ENCODE peak calls at places on chromosomes 16 and 17, in eight cellular contexts. One of them, this sample, is unnamed. For H3K9me3, the result is how much of the 10 kb centered on the place peaks cover.

GRCh38 chr16:28180660-28181556 is 30.9 kb downstream of the XPO6 start:
- DNase-seq in OCI-LY7: no peak
- DNase-seq in right lobe of liver: no peak
- DNase-seq in tibial artery: no peak
- DNase-seq in fibroblast of lung: peak
- DNase-seq in SK-N-SH: no peak
- DNase-seq in spleen: no peak
- DNase-seq in prostate gland: no peak
- DNase-seq in this sample: no peak

GRCh38 chr16:78693496-78693895 is 594.0 kb downstream of the WWOX start:
- DNase-seq in OCI-LY7: no peak
- DNase-seq in right lobe of liver: no peak
- DNase-seq in tibial artery: no peak
- DNase-seq in fibroblast of lung: no peak
- DNase-seq in SK-N-SH: no peak
- DNase-seq in spleen: no peak
- DNase-seq in prostate gland: no peak
- DNase-seq in this sample: no peak

GRCh38 chr16:11824362-11824761 is 27.0 kb downstream of the RSL1D1 start:
- DNase-seq in OCI-LY7: no peak
- DNase-seq in right lobe of liver: no peak
- DNase-seq in tibial artery: peak
- DNase-seq in fibroblast of lung: no peak
- DNase-seq in SK-N-SH: no peak
- DNase-seq in spleen: peak
- DNase-seq in prostate gland: no peak
- DNase-seq in this sample: no peak

GRCh38 chr16:79536958-79537357 is 63.6 kb downstream of the MAF start:
- DNase-seq in OCI-LY7: no peak
- DNase-seq in right lobe of liver: no peak
- DNase-seq in tibial artery: no peak
- DNase-seq in fibroblast of lung: no peak
- DNase-seq in SK-N-SH: no peak
- DNase-seq in spleen: no peak
- DNase-seq in prostate gland: no peak
- DNase-seq in this sample: no peak

GRCh38 chr17:9907131-9907530 is 2.1 kb upstream of the RCVRN start:
- DNase-seq in OCI-LY7: no peak
- DNase-seq in right lobe of liver: no peak
- DNase-seq in tibial artery: peak
- DNase-seq in fibroblast of lung: no peak
- DNase-seq in SK-N-SH: no peak
- DNase-seq in spleen: peak
- DNase-seq in prostate gland: no peak
- DNase-seq in this sample: no peak

GRCh38 chr16:87627542-87628245 is 25.4 kb downstream of the JPH3 start:
- DNase-seq in OCI-LY7: no peak
- DNase-seq in right lobe of liver: no peak
- DNase-seq in tibial artery: no peak
- DNase-seq in fibroblast of lung: no peak
- DNase-seq in SK-N-SH: no peak
- DNase-seq in spleen: no peak
- DNase-seq in prostate gland: no peak
- DNase-seq in this sample: no peak

GRCh38 chr16:81610144-81610842 is 165.7 kb downstream of the CMIP start:
- DNase-seq in OCI-LY7: no peak
- DNase-seq in right lobe of liver: peak
- DNase-seq in tibial artery: peak
- DNase-seq in fibroblast of lung: peak
- DNase-seq in SK-N-SH: peak
- DNase-seq in spleen: no peak
- DNase-seq in prostate gland: peak
- DNase-seq in this sample: no peak

GRCh38 chr17:48624544-48625501 is 1.3 kb downstream of the HOXB9 start:
- DNase-seq in OCI-LY7: no peak
- DNase-seq in right lobe of liver: no peak
- DNase-seq in tibial artery: no peak
- DNase-seq in fibroblast of lung: no peak
- DNase-seq in SK-N-SH: peak
- DNase-seq in spleen: no peak
- DNase-seq in prostate gland: no peak
- DNase-seq in this sample: no peak

GRCh38 chr17:28008526-28008925 is 34.0 kb upstream of the NLK start:
- DNase-seq in OCI-LY7: peak
- DNase-seq in right lobe of liver: no peak
- DNase-seq in tibial artery: no peak
- DNase-seq in fibroblast of lung: peak
- DNase-seq in SK-N-SH: no peak
- DNase-seq in spleen: no peak
- DNase-seq in prostate gland: peak
- DNase-seq in this sample: peak

GRCh38 chr16:24699151-24699723 is 30.2 kb upstream of the TNRC6A start:
- DNase-seq in OCI-LY7: no peak
- DNase-seq in right lobe of liver: no peak
- DNase-seq in tibial artery: no peak
- DNase-seq in fibroblast of lung: no peak
- DNase-seq in SK-N-SH: no peak
- DNase-seq in spleen: no peak
- DNase-seq in prostate gland: no peak
- DNase-seq in this sample: no peak

GRCh38 chr17:76051071-76051467 is 21.2 kb downstream of the SRP68 start:
- DNase-seq in OCI-LY7: no peak
- DNase-seq in right lobe of liver: no peak
- DNase-seq in tibial artery: no peak
- DNase-seq in fibroblast of lung: no peak
- DNase-seq in SK-N-SH: no peak
- DNase-seq in spleen: no peak
- DNase-seq in prostate gland: no peak
- DNase-seq in this sample: no peak

GRCh38 chr17:61354895-61355294 is 44.7 kb upstream of the TBX2 start:
- DNase-seq in OCI-LY7: no peak
- DNase-seq in right lobe of liver: no peak
- DNase-seq in tibial artery: no peak
- DNase-seq in fibroblast of lung: no peak
- DNase-seq in SK-N-SH: no peak
- DNase-seq in spleen: peak
- DNase-seq in prostate gland: no peak
- DNase-seq in this sample: no peak

GRCh38 chr16:27428035-27428785 is 26.2 kb downstream of the IL21R start:
- DNase-seq in OCI-LY7: no peak
- DNase-seq in right lobe of liver: peak
- DNase-seq in tibial artery: no peak
- DNase-seq in fibroblast of lung: no peak
- DNase-seq in SK-N-SH: no peak
- DNase-seq in spleen: peak
- DNase-seq in prostate gland: no peak
- DNase-seq in this sample: no peak

GRCh38 chr17:9306086-9306485 is 269.5 kb downstream of the STX8 start:
- DNase-seq in OCI-LY7: no peak
- DNase-seq in right lobe of liver: no peak
- DNase-seq in tibial artery: no peak
- DNase-seq in fibroblast of lung: no peak
- DNase-seq in SK-N-SH: no peak
- DNase-seq in spleen: no peak
- DNase-seq in prostate gland: no peak
- DNase-seq in this sample: no peak

GRCh38 chr17:32921013-32921412 is 6.9 kb upstream of the TMEM98 start:
- DNase-seq in OCI-LY7: no peak
- DNase-seq in right lobe of liver: no peak
- DNase-seq in tibial artery: no peak
- DNase-seq in fibroblast of lung: no peak
- DNase-seq in SK-N-SH: no peak
- DNase-seq in spleen: no peak
- DNase-seq in prostate gland: no peak
- DNase-seq in this sample: no peak

GRCh38 chr17:4479982-4480751 is 18.5 kb upstream of the SPNS2 start:
- DNase-seq in OCI-LY7: no peak
- DNase-seq in right lobe of liver: no peak
- DNase-seq in tibial artery: peak
- DNase-seq in fibroblast of lung: no peak
- DNase-seq in SK-N-SH: no peak
- DNase-seq in spleen: no peak
- DNase-seq in prostate gland: no peak
- DNase-seq in this sample: no peak

GRCh38 chr16:11144122-11144521 is 111.9 kb downstream of the SOCS1 start:
- DNase-seq in OCI-LY7: no peak
- DNase-seq in right lobe of liver: no peak
- DNase-seq in tibial artery: peak
- DNase-seq in fibroblast of lung: no peak
- DNase-seq in SK-N-SH: no peak
- DNase-seq in spleen: no peak
- DNase-seq in prostate gland: no peak
- DNase-seq in this sample: no peak

GRCh38 chr17:2511462-2512369 is at the start of gene METTL16:
- DNase-seq in OCI-LY7: peak
- DNase-seq in right lobe of liver: peak
- DNase-seq in tibial artery: peak
- DNase-seq in fibroblast of lung: peak
- DNase-seq in SK-N-SH: peak
- DNase-seq in spleen: peak
- DNase-seq in prostate gland: peak
- DNase-seq in this sample: peak

GRCh38 chr17:19270347-19270950 is 33.3 kb downstream of the EPN2 start:
- DNase-seq in OCI-LY7: no peak
- DNase-seq in right lobe of liver: peak
- DNase-seq in tibial artery: no peak
- DNase-seq in fibroblast of lung: no peak
- DNase-seq in SK-N-SH: no peak
- DNase-seq in spleen: peak
- DNase-seq in prostate gland: no peak
- DNase-seq in this sample: no peak

GRCh38 chr17:13931752-13932477 is 137.4 kb upstream of the COX10 start:
- DNase-seq in OCI-LY7: peak
- DNase-seq in right lobe of liver: no peak
- DNase-seq in tibial artery: peak
- DNase-seq in fibroblast of lung: peak
- DNase-seq in SK-N-SH: no peak
- DNase-seq in spleen: peak
- DNase-seq in prostate gland: peak
- DNase-seq in this sample: no peak

GRCh38 chr17:42873321-42873720 is 22.3 kb downstream of the AOC3 start:
- DNase-seq in OCI-LY7: no peak
- DNase-seq in right lobe of liver: no peak
- DNase-seq in tibial artery: no peak
- DNase-seq in fibroblast of lung: no peak
- DNase-seq in SK-N-SH: no peak
- DNase-seq in spleen: no peak
- DNase-seq in prostate gland: no peak
- DNase-seq in this sample: no peak

GRCh38 chr17:65659512-65659911 is 98.1 kb upstream of the AXIN2 start:
- DNase-seq in OCI-LY7: no peak
- DNase-seq in right lobe of liver: no peak
- DNase-seq in tibial artery: no peak
- DNase-seq in fibroblast of lung: no peak
- DNase-seq in SK-N-SH: no peak
- DNase-seq in spleen: no peak
- DNase-seq in prostate gland: no peak
- DNase-seq in this sample: no peak

GRCh38 chr17:15965510-15965909 is 20.6 kb downstream of the ADORA2B start:
- DNase-seq in OCI-LY7: no peak
- DNase-seq in right lobe of liver: no peak
- DNase-seq in tibial artery: no peak
- DNase-seq in fibroblast of lung: no peak
- DNase-seq in SK-N-SH: no peak
- DNase-seq in spleen: no peak
- DNase-seq in prostate gland: no peak
- DNase-seq in this sample: no peak

GRCh38 chr16:67543582-67543981 is 15.0 kb downstream of the RIPOR1 start:
- DNase-seq in OCI-LY7: no peak
- DNase-seq in right lobe of liver: no peak
- DNase-seq in tibial artery: no peak
- DNase-seq in fibroblast of lung: no peak
- DNase-seq in SK-N-SH: no peak
- DNase-seq in spleen: peak
- DNase-seq in prostate gland: no peak
- DNase-seq in this sample: no peak
- H3K27ac ChIP-seq in OCI-LY7: peak
- H3K27ac ChIP-seq in right lobe of liver: no peak
- H3K27ac ChIP-seq in tibial artery: no peak
- H3K27ac ChIP-seq in fibroblast of lung: no peak
- H3K27ac ChIP-seq in SK-N-SH: no peak
- H3K27ac ChIP-seq in spleen: no peak
- H3K27ac ChIP-seq in prostate gland: no peak
- H3K27ac ChIP-seq in this sample: no peak

GRCh38 chr17:36002631-36003030 is 1.3 kb upstream of the CCL15 start:
- DNase-seq in OCI-LY7: no peak
- DNase-seq in right lobe of liver: no peak
- DNase-seq in tibial artery: no peak
- DNase-seq in fibroblast of lung: no peak
- DNase-seq in SK-N-SH: no peak
- DNase-seq in spleen: no peak
- DNase-seq in prostate gland: no peak
- DNase-seq in this sample: no peak
- TF ChIP-seq CTCF in OCI-LY7: no peak
- TF ChIP-seq CTCF in right lobe of liver: no peak
- TF ChIP-seq CTCF in tibial artery: no peak
- TF ChIP-seq CTCF in fibroblast of lung: no peak
- TF ChIP-seq CTCF in SK-N-SH: no peak
- TF ChIP-seq CTCF in spleen: no peak
- TF ChIP-seq CTCF in prostate gland: no peak
- TF ChIP-seq CTCF in this sample: no peak

GRCh38 chr17:83148317-83149044 is 69.1 kb downstream of the METRNL start:
- DNase-seq in OCI-LY7: no peak
- DNase-seq in right lobe of liver: no peak
- DNase-seq in tibial artery: peak
- DNase-seq in fibroblast of lung: no peak
- DNase-seq in SK-N-SH: no peak
- DNase-seq in spleen: peak
- DNase-seq in prostate gland: no peak
- DNase-seq in this sample: no peak

GRCh38 chr17:83150369-83151055 is 71.1 kb downstream of the METRNL start:
- DNase-seq in OCI-LY7: no peak
- DNase-seq in right lobe of liver: no peak
- DNase-seq in tibial artery: peak
- DNase-seq in fibroblast of lung: no peak
- DNase-seq in SK-N-SH: no peak
- DNase-seq in spleen: peak
- DNase-seq in prostate gland: no peak
- DNase-seq in this sample: no peak

GRCh38 chr17:83151056-83151441 is 71.6 kb downstream of the METRNL start:
- DNase-seq in OCI-LY7: no peak
- DNase-seq in right lobe of liver: no peak
- DNase-seq in tibial artery: no peak
- DNase-seq in fibroblast of lung: no peak
- DNase-seq in SK-N-SH: no peak
- DNase-seq in spleen: peak
- DNase-seq in prostate gland: no peak
- DNase-seq in this sample: no peak

GRCh38 chr17:83149326-83149725 is 69.9 kb downstream of the METRNL start:
- DNase-seq in OCI-LY7: no peak
- DNase-seq in right lobe of liver: no peak
- DNase-seq in tibial artery: peak
- DNase-seq in fibroblast of lung: no peak
- DNase-seq in SK-N-SH: no peak
- DNase-seq in spleen: peak
- DNase-seq in prostate gland: no peak
- DNase-seq in this sample: no peak

GRCh38 chr17:83149761-83150251 is 70.4 kb downstream of the METRNL start:
- DNase-seq in OCI-LY7: no peak
- DNase-seq in right lobe of liver: no peak
- DNase-seq in tibial artery: peak
- DNase-seq in fibroblast of lung: no peak
- DNase-seq in SK-N-SH: no peak
- DNase-seq in spleen: peak
- DNase-seq in prostate gland: no peak
- DNase-seq in this sample: no peak
- H3K9me3 ChIP-seq in OCI-LY7: under half
- H3K9me3 ChIP-seq in right lobe of liver: under half
- H3K9me3 ChIP-seq in tibial artery: under half
- H3K9me3 ChIP-seq in fibroblast of lung: under half
- H3K9me3 ChIP-seq in SK-N-SH: under half
- H3K9me3 ChIP-seq in spleen: under half
- H3K9me3 ChIP-seq in prostate gland: under half
- H3K9me3 ChIP-seq in this sample: under half

GRCh38 chr16:57637020-57637419 is 8.6 kb downstream of the ADGRG1 start:
- DNase-seq in OCI-LY7: no peak
- DNase-seq in right lobe of liver: no peak
- DNase-seq in tibial artery: peak
- DNase-seq in fibroblast of lung: peak
- DNase-seq in SK-N-SH: no peak
- DNase-seq in spleen: no peak
- DNase-seq in prostate gland: no peak
- DNase-seq in this sample: no peak
- H3K27ac ChIP-seq in OCI-LY7: no peak
- H3K27ac ChIP-seq in right lobe of liver: no peak
- H3K27ac ChIP-seq in tibial artery: no peak
- H3K27ac ChIP-seq in fibroblast of lung: no peak
- H3K27ac ChIP-seq in SK-N-SH: no peak
- H3K27ac ChIP-seq in spleen: no peak
- H3K27ac ChIP-seq in prostate gland: peak
- H3K27ac ChIP-seq in this sample: no peak

This sample was measured in AG04450.